ENCODE peak calls at places on chromosomes 7 and 10, in ten cellular contexts. S, B, M, N, C, Y, L, U, D and F are unnamed samples.

GRCh38 chr10:92789826-92790225 is 58.5 kb upstream of the EXOC6 start:
- DNase-seq in S (no peak), B (no peak), M (no peak), N (peak), C (no peak), Y (no peak), L (no peak), U (no peak), D (no peak), F (no peak)

GRCh38 chr7:98970805-98971204 is 92.5 kb downstream of the TRRAP start:
- DNase-seq in S (no peak), B (no peak), M (no peak), N (no peak), C (no peak), Y (no peak), L (no peak), U (no peak), D (no peak), F (no peak)

GRCh38 chr7:65509368-65510186 is 135.9 kb downstream of the ZNF92 start:
- DNase-seq in S (peak), B (no peak), M (no peak), N (peak), C (no peak), Y (no peak), L (peak), U (no peak), D (no peak), F (no peak)

GRCh38 chr10:130169136-130169888 is 33.1 kb downstream of the GLRX3 start:
- DNase-seq in S (no peak), B (peak), M (peak), N (no peak), C (no peak), Y (no peak), L (no peak), U (peak), D (no peak), F (no peak)

GRCh38 chr10:77403761-77404160 is 233.8 kb downstream of the KCNMA1 start:
- DNase-seq in S (no peak), B (no peak), M (no peak), N (no peak), C (no peak), Y (no peak), L (no peak), U (no peak), D (no peak), F (no peak)

GRCh38 chr7:33248663-33249062 is 119.3 kb downstream of the BBS9 start:
- DNase-seq in S (no peak), B (no peak), M (no peak), N (no peak), C (no peak), Y (no peak), L (no peak), U (no peak), D (no peak), F (no peak)

GRCh38 chr10:89926736-89927135 is 225.3 kb downstream of the KIF20B start:
- DNase-seq in S (no peak), B (no peak), M (no peak), N (no peak), C (no peak), Y (no peak), L (no peak), U (no peak), D (no peak), F (no peak)

GRCh38 chr10:131871673-131872005 is 29.2 kb upstream of the PPP2R2D start:
- DNase-seq in S (no peak), B (no peak), M (no peak), N (no peak), C (no peak), Y (no peak), L (peak), U (no peak), D (no peak), F (no peak)

GRCh38 chr7:64883113-64883905 is 19.8 kb upstream of the ZNF273 start:
- DNase-seq in S (no peak), B (no peak), M (peak), N (no peak), C (no peak), Y (no peak), L (peak), U (no peak), D (no peak), F (peak)

GRCh38 chr10:122463466-122464157 is 2.3 kb downstream of the HTRA1 start:
- DNase-seq in S (peak), B (no peak), M (no peak), N (no peak), C (no peak), Y (no peak), L (peak), U (no peak), D (no peak), F (no peak)

GRCh38 chr7:155589001-155589980 is 42.9 kb upstream of the CNPY1 start:
- DNase-seq in S (no peak), B (no peak), M (no peak), N (no peak), C (no peak), Y (no peak), L (no peak), U (no peak), D (no peak), F (no peak)

GRCh38 chr10:122499491-122499941 is 38.2 kb downstream of the HTRA1 start:
- DNase-seq in S (no peak), B (no peak), M (no peak), N (no peak), C (no peak), Y (no peak), L (no peak), U (no peak), D (no peak), F (no peak)